ENCODE peak calls at places on chromosomes 1 and 21, in seven cellular contexts. W is progenitor cell of endocrine pancreas, Y is T follicular helper cell, H is colonic mucosa, X is endothelial cell, F is posterior vena cava, C is aorta. D is an unnamed sample.

GRCh38 chr1:59015708-59016107 is 231.9 kb upstream of the JUN start:
- DNase-seq in W (no peak), Y (no peak), H (no peak), X (no peak), F (no peak), C (no peak), D (no peak)

GRCh38 chr1:40662864-40663263 is 2.6 kb downstream of the RIMS3 start:
- DNase-seq in W (no peak), Y (no peak), H (no peak), X (no peak), F (peak; percentile 55), C (no peak), D (no peak)

GRCh38 chr1:67723620-67724019 is 38.6 kb downstream of the GADD45A start:
- DNase-seq in W (no peak), Y (no peak), H (no peak), X (no peak), F (no peak), C (no peak), D (no peak)

GRCh38 chr1:208115924-208116614 is 128.1 kb downstream of the PLXNA2 start:
- DNase-seq in W (no peak), Y (no peak), H (peak; percentile 50), X (no peak), F (no peak), C (no peak), D (no peak)

GRCh38 chr1:155176544-155177071 is 3.0 kb downstream of the TRIM46 start:
- DNase-seq in W (peak; percentile 73), Y (peak; percentile 73), H (peak; percentile 95), X (peak; percentile 86), F (peak; percentile 94), C (peak; percentile 90), D (peak; percentile 89)

GRCh38 chr1:65527672-65528071 is 107.2 kb downstream of the LEPR start:
- DNase-seq in W (no peak), Y (no peak), H (no peak), X (no peak), F (no peak), C (no peak), D (no peak)

GRCh38 chr1:53334781-53335180 is 6.9 kb upstream of the LRP8 start:
- DNase-seq in W (no peak), Y (no peak), H (no peak), X (no peak), F (peak; percentile 19), C (no peak), D (no peak)

GRCh38 chr1:230976825-230977747 is 1.6 kb downstream of the TTC13 start:
- DNase-seq in W (no peak), Y (peak; percentile 9), H (peak; percentile 38), X (no peak), F (no peak), C (no peak), D (no peak)

GRCh38 chr1:235697517-235697916 is 47.9 kb upstream of the GNG4 start:
- DNase-seq in W (no peak), Y (no peak), H (no peak), X (no peak), F (no peak), C (no peak), D (no peak)

GRCh38 chr1:2463396-2463795 is 12.7 kb upstream of the PLCH2 start:
- DNase-seq in W (no peak), Y (no peak), H (no peak), X (no peak), F (no peak), C (no peak), D (no peak)

GRCh38 chr1:180236698-180237509 is 6.8 kb downstream of the LHX4 start:
- DNase-seq in W (no peak), Y (no peak), H (no peak), X (no peak), F (peak; percentile 58), C (no peak), D (no peak)

GRCh38 chr1:84122780-84123382 is 21.2 kb upstream of the PRKACB start:
- DNase-seq in W (no peak), Y (peak; percentile 33), H (peak; percentile 64), X (peak; percentile 39), F (no peak), C (peak; percentile 55), D (peak; percentile 44)

GRCh38 chr1:247209306-247209900 is 37.6 kb upstream of the ZNF124 start:
- DNase-seq in W (no peak), Y (no peak), H (no peak), X (no peak), F (no peak), C (no peak), D (no peak)

GRCh38 chr1:95572002-95572401 is 338.0 kb downstream of the RWDD3 start:
- DNase-seq in W (no peak), Y (no peak), H (no peak), X (no peak), F (no peak), C (no peak), D (no peak)

GRCh38 chr1:162304736-162305135 is 71.9 kb downstream of the SPATA46 start:
- DNase-seq in W (no peak), Y (no peak), H (no peak), X (no peak), F (no peak), C (no peak), D (no peak)

GRCh38 chr1:246012271-246012854 is 494.7 kb downstream of the SMYD3 start:
- DNase-seq in W (no peak), Y (no peak), H (no peak), X (peak; percentile 23), F (no peak), C (no peak), D (no peak)

GRCh38 chr1:31476891-31477846 is 64.2 kb downstream of the SERINC2 start:
- DNase-seq in W (no peak), Y (no peak), H (no peak), X (no peak), F (no peak), C (no peak), D (no peak)

GRCh38 chr1:54325705-54326461 is 80.3 kb downstream of the SSBP3 start:
- DNase-seq in W (no peak), Y (no peak), H (no peak), X (no peak), F (no peak), C (no peak), D (no peak)

GRCh38 chr1:51216631-51217030 is 19.4 kb upstream of the RNF11 start:
- DNase-seq in W (no peak), Y (no peak), H (no peak), X (no peak), F (no peak), C (no peak), D (no peak)

GRCh38 chr1:40270152-40270834 is 12.3 kb downstream of the ZMPSTE24 start:
- DNase-seq in W (no peak), Y (no peak), H (no peak), X (no peak), F (no peak), C (no peak), D (no peak)

GRCh38 chr1:116131866-116132605 is 20.8 kb downstream of the MAB21L3 start:
- DNase-seq in W (no peak), Y (no peak), H (peak; percentile 8), X (no peak), F (no peak), C (no peak), D (no peak)

GRCh38 chr1:206002833-206003532 is at the start of gene RAB7B:
- DNase-seq in W (no peak), Y (no peak), H (peak; percentile 61), X (no peak), F (peak; percentile 89), C (peak; percentile 87), D (peak; percentile 78)

GRCh38 chr1:2999571-2999970 is 21.7 kb upstream of the ACTRT2 start:
- DNase-seq in W (no peak), Y (no peak), H (no peak), X (no peak), F (peak; percentile 55), C (peak; percentile 43), D (peak; percentile 11)

GRCh38 chr1:231781887-231782286 is 155.3 kb downstream of the DISC1 start:
- DNase-seq in W (no peak), Y (no peak), H (no peak), X (no peak), F (no peak), C (no peak), D (no peak)

GRCh38 chr21:42665026-42665425 is 11.6 kb downstream of the PDE9A start:
- DNase-seq in W (no peak), Y (no peak), H (no peak), X (no peak), F (no peak), C (no peak), D (no peak)

GRCh38 chr1:31769720-31770390 is 5.7 kb upstream of the ADGRB2 start:
- DNase-seq in W (no peak), Y (no peak), H (no peak), X (no peak), F (no peak), C (no peak), D (peak; percentile 69)

D was measured in Right ventricle myocardium superior.